ENCODE peak calls at places on chromosomes 2 and 18, in nine cellular contexts. L, A, T, K, G, N, S, H and V are unnamed samples.

GRCh38 chr2:226467221-226467620 is 332.4 kb downstream of the IRS1 start:
- DNase-seq in L (no peak), A (no peak), T (no peak), K (no peak), G (no peak), N (no peak), S (no peak), H (no peak), V (no peak)

GRCh38 chr2:201144101-201145051 is 28.4 kb downstream of the CFLAR start:
- DNase-seq in L (no peak), A (no peak), T (no peak), K (no peak), G (no peak), N (no peak), S (no peak), H (no peak), V (no peak)

GRCh38 chr2:42567806-42568429 is 514 bp upstream of the MTA3 start:
- DNase-seq in L (no peak), A (peak; percentile 55), T (peak; percentile 39), K (peak; percentile 57), G (peak; percentile 22), N (no peak), S (peak; percentile 55), H (peak; percentile 18), V (peak; percentile 49)

GRCh38 chr2:10678225-10678624 is 11.6 kb downstream of the NOL10 start:
- DNase-seq in L (no peak), A (no peak), T (no peak), K (no peak), G (no peak), N (no peak), S (no peak), H (no peak), V (no peak)

GRCh38 chr2:66024396-66024795 is 410.5 kb upstream of the MEIS1 start:
- DNase-seq in L (no peak), A (no peak), T (no peak), K (no peak), G (no peak), N (no peak), S (no peak), H (no peak), V (no peak)

GRCh38 chr18:26765498-26765897 is 100.0 kb downstream of the AQP4 start:
- DNase-seq in L (no peak), A (no peak), T (no peak), K (no peak), G (no peak), N (no peak), S (no peak), H (no peak), V (no peak)

GRCh38 chr2:31467426-31467825 is 52.9 kb upstream of the XDH start:
- DNase-seq in L (no peak), A (no peak), T (no peak), K (no peak), G (no peak), N (no peak), S (no peak), H (no peak), V (no peak)

GRCh38 chr18:67483237-67483636 is 33.3 kb downstream of the DSEL start:
- DNase-seq in L (no peak), A (no peak), T (peak; percentile 64), K (no peak), G (no peak), N (no peak), S (no peak), H (no peak), V (no peak)

GRCh38 chr2:167874812-167875211 is 372.6 kb downstream of the STK39 start:
- DNase-seq in L (no peak), A (no peak), T (no peak), K (no peak), G (no peak), N (no peak), S (no peak), H (no peak), V (no peak)

GRCh38 chr18:75478996-75479870 is 51.7 kb upstream of the SMIM21 start:
- DNase-seq in L (no peak), A (no peak), T (no peak), K (no peak), G (no peak), N (peak; percentile 17), S (peak; percentile 64), H (no peak), V (no peak)

GRCh38 chr2:148582679-148583511 is 61.7 kb upstream of the EPC2 start:
- DNase-seq in L (no peak), A (no peak), T (no peak), K (no peak), G (no peak), N (peak; percentile 8), S (no peak), H (no peak), V (no peak)

GRCh38 chr2:161178756-161179155 is 18.5 kb downstream of the TANK start:
- DNase-seq in L (no peak), A (no peak), T (no peak), K (no peak), G (no peak), N (no peak), S (no peak), H (no peak), V (no peak)

GRCh38 chr2:231900975-231901374 is 25.2 kb downstream of the NPPC start:
- DNase-seq in L (no peak), A (no peak), T (no peak), K (peak; percentile 30), G (no peak), N (no peak), S (no peak), H (no peak), V (peak; percentile 20)

DNA sequence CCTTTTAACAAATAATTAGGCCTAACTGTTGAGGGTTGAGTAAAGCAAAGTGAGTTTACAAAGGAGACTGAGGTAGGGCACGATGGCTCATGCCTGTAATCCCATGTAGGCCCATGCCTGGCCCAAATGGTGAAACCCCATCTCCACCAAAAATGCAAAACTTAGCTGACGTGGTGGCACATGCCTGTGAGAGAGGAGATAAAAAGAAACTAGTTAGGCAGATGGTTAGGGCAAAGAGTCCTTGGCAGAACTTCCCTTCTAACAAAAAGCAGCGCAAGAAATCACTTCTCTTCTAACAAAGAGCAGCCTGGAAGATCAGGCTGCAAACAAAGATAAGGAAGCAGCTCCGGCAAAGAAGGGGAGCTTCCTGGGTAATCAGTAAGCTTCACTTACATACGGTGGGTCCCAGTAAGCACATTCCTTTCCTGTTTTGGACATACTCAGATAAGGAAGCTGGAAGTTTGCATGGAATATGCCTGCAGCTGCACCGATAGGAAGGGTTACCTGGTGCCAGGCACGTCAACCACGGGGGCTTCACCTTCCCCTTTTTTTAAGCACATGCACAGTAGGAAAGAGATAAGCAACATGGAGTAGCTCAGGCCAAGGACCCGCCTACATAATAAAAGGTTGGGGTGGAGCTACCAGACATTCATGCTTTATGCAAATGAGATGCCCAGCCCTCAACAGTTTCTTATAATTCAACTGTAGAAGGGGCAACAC is 60.9 kb upstream of the SLC25A52 start:
- DNase-seq in L (no peak), A (no peak), T (no peak), K (no peak), G (no peak), N (no peak), S (peak; percentile 65), H (no peak), V (no peak)
- H3K9me3 ChIP-seq in L (no peaks in the 10 kb centered on the region), A (no peaks in the 10 kb centered on the region), T (no peaks in the 10 kb centered on the region), K (no peaks in the 10 kb centered on the region), G (no peaks in the 10 kb centered on the region), N (no peaks in the 10 kb centered on the region), S (no peaks in the 10 kb centered on the region), H (no peaks in the 10 kb centered on the region), V (no peaks in the 10 kb centered on the region)

GRCh38 chr2:97669448-97669847 is at the start of gene C2orf92:
- DNase-seq in L (no peak), A (no peak), T (no peak), K (no peak), G (no peak), N (no peak), S (no peak), H (no peak), V (no peak)
- H3K9me3 ChIP-seq in L (no peaks in the 10 kb centered on the region), A (no peaks in the 10 kb centered on the region), T (no peaks in the 10 kb centered on the region), K (no peaks in the 10 kb centered on the region), G (no peaks in the 10 kb centered on the region), N (no peaks in the 10 kb centered on the region), S (no peaks in the 10 kb centered on the region), H (no peaks in the 10 kb centered on the region), V (no peaks in the 10 kb centered on the region)

DNA sequence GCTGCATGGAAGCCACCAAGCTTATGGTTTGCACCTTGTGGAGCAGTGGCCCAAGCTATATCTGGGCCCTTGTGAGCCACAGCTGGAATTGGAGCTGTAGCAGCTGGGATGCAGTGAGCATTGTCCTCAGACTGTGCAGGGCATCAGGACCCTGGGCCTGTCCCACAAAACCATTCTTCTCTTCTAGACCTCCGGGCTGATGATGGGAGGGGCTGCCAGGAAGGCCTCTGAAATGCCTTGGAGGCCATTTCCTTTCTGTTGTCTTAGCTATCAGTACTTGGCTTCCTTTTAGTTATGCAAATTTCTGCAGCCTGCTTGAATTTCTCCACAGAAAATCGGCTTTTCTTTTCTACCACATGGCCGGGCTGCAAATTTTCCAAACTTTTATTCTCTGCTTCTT is 46.4 kb upstream of the CSRNP3 start:
- DNase-seq in L (no peak), A (no peak), T (no peak), K (no peak), G (no peak), N (no peak), S (no peak), H (no peak), V (no peak)
- H3K9me3 ChIP-seq in L (no peaks in the 10 kb centered on the region), A (no peaks in the 10 kb centered on the region), T (no peaks in the 10 kb centered on the region), K (peaks cover 2% of the 10 kb centered on the region), G (no peaks in the 10 kb centered on the region), N (no peaks in the 10 kb centered on the region), S (no peaks in the 10 kb centered on the region), H (no peaks in the 10 kb centered on the region), V (peaks cover 10% of the 10 kb centered on the region)

GRCh38 chr18:72456802-72457201 is 87.3 kb downstream of the CBLN2 start:
- DNase-seq in L (no peak), A (no peak), T (no peak), K (no peak), G (no peak), N (peak; percentile 29), S (no peak), H (no peak), V (no peak)

GRCh38 chr18:72452328-72452727 is 91.8 kb downstream of the CBLN2 start:
- DNase-seq in L (no peak), A (no peak), T (no peak), K (no peak), G (no peak), N (no peak), S (no peak), H (no peak), V (no peak)

GRCh38 chr18:72460210-72460680 is 83.9 kb downstream of the CBLN2 start:
- DNase-seq in L (no peak), A (no peak), T (no peak), K (no peak), G (no peak), N (peak; percentile 24), S (no peak), H (no peak), V (no peak)

GRCh38 chr18:72458256-72458655 is 85.9 kb downstream of the CBLN2 start:
- DNase-seq in L (no peak), A (no peak), T (no peak), K (no peak), G (no peak), N (no peak), S (no peak), H (no peak), V (no peak)
- H3K9me3 ChIP-seq in L (no peaks in the 10 kb centered on the region), A (no peaks in the 10 kb centered on the region), T (no peaks in the 10 kb centered on the region), K (no peaks in the 10 kb centered on the region), G (no peaks in the 10 kb centered on the region), N (peaks cover 3% of the 10 kb centered on the region), S (no peaks in the 10 kb centered on the region), H (no peaks in the 10 kb centered on the region), V (no peaks in the 10 kb centered on the region)